ENCODE peak calls at places on chromosomes 16 and 17, in eight cellular contexts. One of them, this sample, is unnamed.

GRCh38 chr16:46688101-46688656 is 799 bp downstream of the VPS35 start:
- DNase-seq in brain microvascular endothelial cell: no peak
- DNase-seq in bronchial epithelial cell: peak
- DNase-seq in hepatocyte: no peak
- DNase-seq in effector memory CD4-positive, alpha-beta T cell: no peak
- DNase-seq in AG10803: no peak
- DNase-seq in ascending aorta: no peak
- DNase-seq in fibroblast of the aortic adventitia: peak
- DNase-seq in this sample: no peak

GRCh38 chr17:1126327-1126726 is 53.5 kb downstream of the ABR start:
- DNase-seq in brain microvascular endothelial cell: no peak
- DNase-seq in bronchial epithelial cell: no peak
- DNase-seq in hepatocyte: no peak
- DNase-seq in effector memory CD4-positive, alpha-beta T cell: no peak
- DNase-seq in AG10803: no peak
- DNase-seq in ascending aorta: peak
- DNase-seq in fibroblast of the aortic adventitia: no peak
- DNase-seq in this sample: no peak

GRCh38 chr17:67511012-67511411 is 133.9 kb downstream of the PITPNC1 start:
- DNase-seq in brain microvascular endothelial cell: no peak
- DNase-seq in bronchial epithelial cell: no peak
- DNase-seq in hepatocyte: no peak
- DNase-seq in effector memory CD4-positive, alpha-beta T cell: no peak
- DNase-seq in AG10803: no peak
- DNase-seq in ascending aorta: no peak
- DNase-seq in fibroblast of the aortic adventitia: no peak
- DNase-seq in this sample: no peak

GRCh38 chr16:96935-97381 is 18.9 kb downstream of the MPG start:
- DNase-seq in brain microvascular endothelial cell: peak
- DNase-seq in bronchial epithelial cell: peak
- DNase-seq in hepatocyte: peak
- DNase-seq in effector memory CD4-positive, alpha-beta T cell: peak
- DNase-seq in AG10803: peak
- DNase-seq in ascending aorta: peak
- DNase-seq in fibroblast of the aortic adventitia: peak
- DNase-seq in this sample: peak

GRCh38 chr17:36008998-36009665 is 7.8 kb upstream of the CCL15 start:
- DNase-seq in brain microvascular endothelial cell: peak
- DNase-seq in bronchial epithelial cell: no peak
- DNase-seq in hepatocyte: no peak
- DNase-seq in effector memory CD4-positive, alpha-beta T cell: no peak
- DNase-seq in AG10803: no peak
- DNase-seq in ascending aorta: no peak
- DNase-seq in fibroblast of the aortic adventitia: peak
- DNase-seq in this sample: no peak

GRCh38 chr16:87744750-87745514 is 20.9 kb downstream of the KLHDC4 start:
- DNase-seq in brain microvascular endothelial cell: no peak
- DNase-seq in bronchial epithelial cell: no peak
- DNase-seq in hepatocyte: no peak
- DNase-seq in effector memory CD4-positive, alpha-beta T cell: no peak
- DNase-seq in AG10803: no peak
- DNase-seq in ascending aorta: no peak
- DNase-seq in fibroblast of the aortic adventitia: no peak
- DNase-seq in this sample: no peak

GRCh38 chr17:81930142-81931125 is 2.9 kb upstream of the MAFG start:
- DNase-seq in brain microvascular endothelial cell: no peak
- DNase-seq in bronchial epithelial cell: no peak
- DNase-seq in hepatocyte: no peak
- DNase-seq in effector memory CD4-positive, alpha-beta T cell: no peak
- DNase-seq in AG10803: no peak
- DNase-seq in ascending aorta: no peak
- DNase-seq in fibroblast of the aortic adventitia: no peak
- DNase-seq in this sample: no peak

GRCh38 chr16:83552193-83552592 is 255.6 kb upstream of the HSBP1 start:
- DNase-seq in brain microvascular endothelial cell: peak
- DNase-seq in bronchial epithelial cell: peak
- DNase-seq in hepatocyte: no peak
- DNase-seq in effector memory CD4-positive, alpha-beta T cell: no peak
- DNase-seq in AG10803: peak
- DNase-seq in ascending aorta: no peak
- DNase-seq in fibroblast of the aortic adventitia: peak
- DNase-seq in this sample: no peak

DNA sequence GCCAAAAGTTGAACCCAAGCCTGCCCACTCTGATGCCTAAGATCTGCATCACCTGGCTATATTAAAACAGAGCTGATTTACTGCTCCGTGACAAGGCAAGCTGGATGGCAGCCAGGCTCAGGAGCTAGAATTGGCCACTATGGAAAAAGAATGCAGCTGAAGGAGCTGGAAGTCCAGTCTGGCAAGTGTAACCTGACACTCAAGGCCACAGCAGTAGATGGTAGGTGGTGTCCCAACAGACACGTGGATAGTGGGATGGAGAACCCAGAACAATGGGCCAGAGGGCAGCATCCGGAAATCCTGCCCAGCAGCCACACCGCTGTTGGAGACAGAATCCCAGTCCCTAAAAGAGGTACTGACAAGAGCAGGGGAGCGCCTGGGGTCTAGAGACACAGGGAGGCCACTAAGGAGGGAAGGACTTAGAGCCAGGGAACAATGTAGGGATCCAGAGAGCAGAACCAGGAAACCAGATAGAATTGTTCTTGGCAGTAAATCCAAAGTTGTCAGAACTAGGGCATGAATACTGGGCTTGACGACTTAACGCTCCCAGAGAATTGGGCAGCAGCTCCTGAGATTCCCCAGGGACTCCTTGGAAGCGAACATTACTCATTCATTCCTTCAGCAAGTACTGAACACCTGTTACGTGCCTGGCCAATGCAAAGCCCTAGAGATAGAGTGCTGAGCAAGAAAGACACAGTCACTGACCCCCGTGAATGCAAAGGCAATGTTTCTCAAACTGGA is 85.7 kb downstream of the CDYL2 start:
- DNase-seq in brain microvascular endothelial cell: peak
- DNase-seq in bronchial epithelial cell: peak
- DNase-seq in hepatocyte: no peak
- DNase-seq in effector memory CD4-positive, alpha-beta T cell: no peak
- DNase-seq in AG10803: peak
- DNase-seq in ascending aorta: no peak
- DNase-seq in fibroblast of the aortic adventitia: peak
- DNase-seq in this sample: no peak
- H3K4me3 ChIP-seq in brain microvascular endothelial cell: no peak
- H3K4me3 ChIP-seq in bronchial epithelial cell: no peak
- H3K4me3 ChIP-seq in hepatocyte: no peak
- H3K4me3 ChIP-seq in effector memory CD4-positive, alpha-beta T cell: no peak
- H3K4me3 ChIP-seq in AG10803: no peak
- H3K4me3 ChIP-seq in ascending aorta: no peak
- H3K4me3 ChIP-seq in fibroblast of the aortic adventitia: no peak
- H3K4me3 ChIP-seq in this sample: no peak

GRCh38 chr16:12901204-12901596 is 198 bp upstream of the SHISA9 start:
- DNase-seq in brain microvascular endothelial cell: no peak
- DNase-seq in bronchial epithelial cell: no peak
- DNase-seq in hepatocyte: peak
- DNase-seq in effector memory CD4-positive, alpha-beta T cell: no peak
- DNase-seq in AG10803: no peak
- DNase-seq in ascending aorta: no peak
- DNase-seq in fibroblast of the aortic adventitia: no peak
- DNase-seq in this sample: no peak
- H3K4me3 ChIP-seq in brain microvascular endothelial cell: no peak
- H3K4me3 ChIP-seq in bronchial epithelial cell: no peak
- H3K4me3 ChIP-seq in hepatocyte: no peak
- H3K4me3 ChIP-seq in effector memory CD4-positive, alpha-beta T cell: no peak
- H3K4me3 ChIP-seq in AG10803: no peak
- H3K4me3 ChIP-seq in ascending aorta: no peak
- H3K4me3 ChIP-seq in fibroblast of the aortic adventitia: no peak
- H3K4me3 ChIP-seq in this sample: no peak

GRCh38 chr17:53796642-53797041 is 26.1 kb upstream of the KIF2B start:
- DNase-seq in brain microvascular endothelial cell: no peak
- DNase-seq in bronchial epithelial cell: no peak
- DNase-seq in hepatocyte: no peak
- DNase-seq in effector memory CD4-positive, alpha-beta T cell: no peak
- DNase-seq in AG10803: no peak
- DNase-seq in ascending aorta: no peak
- DNase-seq in fibroblast of the aortic adventitia: no peak
- DNase-seq in this sample: no peak
- H3K4me3 ChIP-seq in brain microvascular endothelial cell: no peak
- H3K4me3 ChIP-seq in bronchial epithelial cell: no peak
- H3K4me3 ChIP-seq in hepatocyte: no peak
- H3K4me3 ChIP-seq in effector memory CD4-positive, alpha-beta T cell: no peak
- H3K4me3 ChIP-seq in AG10803: no peak
- H3K4me3 ChIP-seq in ascending aorta: no peak
- H3K4me3 ChIP-seq in fibroblast of the aortic adventitia: no peak
- H3K4me3 ChIP-seq in this sample: no peak

DNA sequence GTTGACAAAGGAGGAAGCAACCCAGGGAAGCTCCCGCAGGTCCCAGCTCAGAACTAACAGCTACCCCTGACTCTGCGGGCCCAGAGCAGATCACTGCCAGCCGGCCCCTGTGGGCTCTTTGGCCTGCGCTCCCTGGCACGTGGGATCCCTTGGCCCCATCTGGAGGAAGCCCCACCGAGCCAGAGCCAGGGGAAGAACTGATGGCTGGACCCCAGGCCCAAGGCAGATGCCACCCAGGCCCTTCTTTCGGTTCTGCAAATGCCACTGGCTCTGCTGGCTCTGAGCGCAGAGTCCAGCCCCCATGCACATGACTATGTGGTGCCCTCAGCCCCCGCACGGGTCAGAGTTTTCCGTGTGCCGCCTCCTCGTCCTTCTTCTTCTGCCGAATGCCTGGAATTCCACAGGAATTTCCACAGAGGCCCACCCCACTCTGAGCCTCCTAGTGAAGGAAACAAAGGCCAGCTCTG is 35.8 kb upstream of the SNN start:
- DNase-seq in brain microvascular endothelial cell: peak
- DNase-seq in bronchial epithelial cell: no peak
- DNase-seq in hepatocyte: peak
- DNase-seq in effector memory CD4-positive, alpha-beta T cell: no peak
- DNase-seq in AG10803: peak
- DNase-seq in ascending aorta: peak
- DNase-seq in fibroblast of the aortic adventitia: peak
- DNase-seq in this sample: no peak
- H3K4me3 ChIP-seq in brain microvascular endothelial cell: no peak
- H3K4me3 ChIP-seq in bronchial epithelial cell: no peak
- H3K4me3 ChIP-seq in hepatocyte: no peak
- H3K4me3 ChIP-seq in effector memory CD4-positive, alpha-beta T cell: no peak
- H3K4me3 ChIP-seq in AG10803: no peak
- H3K4me3 ChIP-seq in ascending aorta: no peak
- H3K4me3 ChIP-seq in fibroblast of the aortic adventitia: no peak
- H3K4me3 ChIP-seq in this sample: no peak

GRCh38 chr17:32920293-32920692 is 7.7 kb upstream of the TMEM98 start:
- DNase-seq in brain microvascular endothelial cell: no peak
- DNase-seq in bronchial epithelial cell: no peak
- DNase-seq in hepatocyte: no peak
- DNase-seq in effector memory CD4-positive, alpha-beta T cell: no peak
- DNase-seq in AG10803: no peak
- DNase-seq in ascending aorta: no peak
- DNase-seq in fibroblast of the aortic adventitia: no peak
- DNase-seq in this sample: no peak
- H3K4me3 ChIP-seq in brain microvascular endothelial cell: no peak
- H3K4me3 ChIP-seq in bronchial epithelial cell: no peak
- H3K4me3 ChIP-seq in hepatocyte: no peak
- H3K4me3 ChIP-seq in effector memory CD4-positive, alpha-beta T cell: no peak
- H3K4me3 ChIP-seq in AG10803: no peak
- H3K4me3 ChIP-seq in ascending aorta: no peak
- H3K4me3 ChIP-seq in fibroblast of the aortic adventitia: no peak
- H3K4me3 ChIP-seq in this sample: no peak

DNA sequence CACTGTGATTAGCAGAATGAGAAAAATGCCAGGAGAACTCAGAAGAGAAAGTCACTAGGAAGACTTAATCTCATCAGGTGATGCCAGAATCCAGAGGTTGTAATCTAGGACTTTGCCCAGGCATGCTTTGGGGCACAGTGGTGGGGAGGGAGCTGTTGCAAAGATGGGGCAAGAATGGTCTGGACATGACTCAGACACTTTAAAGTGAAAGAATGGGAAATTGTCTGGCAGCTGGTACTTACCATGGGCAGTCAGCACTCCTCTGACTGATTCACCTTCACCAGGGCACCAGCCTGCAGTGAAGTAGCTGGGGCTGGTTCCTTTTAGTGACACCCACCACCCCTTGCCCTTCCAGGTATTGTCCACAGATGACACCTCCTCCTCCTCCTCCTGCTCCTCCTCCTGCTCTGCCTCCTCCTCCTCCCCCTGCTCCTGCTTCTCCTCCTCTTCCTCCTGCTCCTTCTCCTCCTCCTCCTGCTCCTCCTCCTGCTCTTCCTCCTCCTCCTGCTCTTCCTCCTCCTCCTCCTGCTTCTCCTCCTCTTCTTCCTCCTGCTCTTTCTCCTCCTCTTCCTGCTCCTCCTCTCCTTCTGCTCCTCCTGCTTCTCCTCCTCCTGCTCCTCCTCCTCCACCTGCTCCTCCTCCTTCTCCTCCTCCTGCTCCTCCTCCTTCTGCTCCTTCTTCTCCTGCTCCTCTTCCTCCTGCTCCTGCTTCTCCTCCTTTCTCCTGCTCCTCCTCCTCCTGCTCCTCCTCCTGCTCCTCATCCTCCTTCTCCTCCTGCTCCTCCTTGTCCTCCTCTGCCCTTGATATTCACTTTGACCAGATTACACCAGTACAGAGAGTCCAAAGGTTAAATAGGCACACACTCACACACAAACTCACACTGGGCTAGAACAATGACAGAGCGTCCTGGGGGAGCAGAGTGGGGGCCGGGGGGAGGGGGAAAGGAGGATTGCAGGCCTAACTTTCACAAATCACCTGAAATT is at the start of gene CHD9NB:
- DNase-seq in brain microvascular endothelial cell: peak
- DNase-seq in bronchial epithelial cell: peak
- DNase-seq in hepatocyte: peak
- DNase-seq in effector memory CD4-positive, alpha-beta T cell: no peak
- DNase-seq in AG10803: peak
- DNase-seq in ascending aorta: peak
- DNase-seq in fibroblast of the aortic adventitia: peak
- DNase-seq in this sample: no peak
- H3K4me3 ChIP-seq in brain microvascular endothelial cell: peak
- H3K4me3 ChIP-seq in bronchial epithelial cell: peak
- H3K4me3 ChIP-seq in hepatocyte: no peak
- H3K4me3 ChIP-seq in effector memory CD4-positive, alpha-beta T cell: no peak
- H3K4me3 ChIP-seq in AG10803: peak
- H3K4me3 ChIP-seq in ascending aorta: no peak
- H3K4me3 ChIP-seq in fibroblast of the aortic adventitia: peak
- H3K4me3 ChIP-seq in this sample: no peak

GRCh38 chr17:77842148-77842905 is 116.2 kb upstream of the TNRC6C start:
- DNase-seq in brain microvascular endothelial cell: peak
- DNase-seq in bronchial epithelial cell: peak
- DNase-seq in hepatocyte: no peak
- DNase-seq in effector memory CD4-positive, alpha-beta T cell: no peak
- DNase-seq in AG10803: no peak
- DNase-seq in ascending aorta: peak
- DNase-seq in fibroblast of the aortic adventitia: peak
- DNase-seq in this sample: no peak
- H3K4me3 ChIP-seq in brain microvascular endothelial cell: no peak
- H3K4me3 ChIP-seq in bronchial epithelial cell: no peak
- H3K4me3 ChIP-seq in hepatocyte: no peak
- H3K4me3 ChIP-seq in effector memory CD4-positive, alpha-beta T cell: no peak
- H3K4me3 ChIP-seq in AG10803: no peak
- H3K4me3 ChIP-seq in ascending aorta: no peak
- H3K4me3 ChIP-seq in fibroblast of the aortic adventitia: no peak
- H3K4me3 ChIP-seq in this sample: no peak

This sample was measured in CD8-positive, alpha-beta memory T cell.